ENCODE peak calls at places on chromosome 15, in six cellular contexts. One of them, this sample, is unnamed.
A peak's percentile ranks its signal among the peaks of the same experiment; 100 is the strongest.

GRCh38 chr15:33699691-33700447 is 268.4 kb upstream of the CHRM5 start:
- ATAC-seq in K562: peak; percentile 68
- ATAC-seq in heart left ventricle: no peak
- ATAC-seq in stimulated activated naive CD8-positive, alpha-beta T cell treated with anti-CD3 and anti-CD28 coated beads, Interleukin-15, amount 100 ng/mL, for 72 hours: no peak
- ATAC-seq in activated CD8-positive, alpha-beta T cell treated with anti-CD3 and anti-CD28 coated beads for 36 hours: no peak
- ATAC-seq in natural killer cell: no peak
- ATAC-seq in this sample: no peak

GRCh38 chr15:48617619-48618018 is 27.9 kb downstream of the FBN1 start:
- ATAC-seq in natural killer cell: no peak
- ATAC-seq in activated CD8-positive, alpha-beta T cell treated with anti-CD3 and anti-CD28 coated beads for 36 hours: no peak
- ATAC-seq in K562: no peak
- ATAC-seq in stimulated activated naive CD8-positive, alpha-beta T cell treated with anti-CD3 and anti-CD28 coated beads, Interleukin-15, amount 100 ng/mL, for 72 hours: no peak
- ATAC-seq in heart left ventricle: peak; percentile 65
- ATAC-seq in this sample: no peak

GRCh38 chr15:65991721-65992472 is 122.6 kb downstream of the RAB11A start:
- ATAC-seq in stimulated activated naive CD8-positive, alpha-beta T cell treated with anti-CD3 and anti-CD28 coated beads, Interleukin-15, amount 100 ng/mL, for 72 hours: no peak
- ATAC-seq in natural killer cell: no peak
- ATAC-seq in activated CD8-positive, alpha-beta T cell treated with anti-CD3 and anti-CD28 coated beads for 36 hours: no peak
- ATAC-seq in heart left ventricle: no peak
- ATAC-seq in K562: no peak
- ATAC-seq in this sample: no peak

GRCh38 chr15:81427176-81427575 is 53.2 kb upstream of the TMC3 start:
- ATAC-seq in natural killer cell: no peak
- ATAC-seq in stimulated activated naive CD8-positive, alpha-beta T cell treated with anti-CD3 and anti-CD28 coated beads, Interleukin-15, amount 100 ng/mL, for 72 hours: no peak
- ATAC-seq in K562: no peak
- ATAC-seq in activated CD8-positive, alpha-beta T cell treated with anti-CD3 and anti-CD28 coated beads for 36 hours: no peak
- ATAC-seq in heart left ventricle: no peak
- ATAC-seq in this sample: no peak

GRCh38 chr15:50873935-50874353 is 34.5 kb upstream of the AP4E1 start:
- ATAC-seq in heart left ventricle: no peak
- ATAC-seq in natural killer cell: peak; percentile 88
- ATAC-seq in K562: peak; percentile 67
- ATAC-seq in activated CD8-positive, alpha-beta T cell treated with anti-CD3 and anti-CD28 coated beads for 36 hours: peak; percentile 73
- ATAC-seq in stimulated activated naive CD8-positive, alpha-beta T cell treated with anti-CD3 and anti-CD28 coated beads, Interleukin-15, amount 100 ng/mL, for 72 hours: peak; percentile 81
- ATAC-seq in this sample: peak; percentile 87

GRCh38 chr15:25772500-25772899 is 90.6 kb downstream of the ATP10A start:
- ATAC-seq in activated CD8-positive, alpha-beta T cell treated with anti-CD3 and anti-CD28 coated beads for 36 hours: no peak
- ATAC-seq in K562: no peak
- ATAC-seq in stimulated activated naive CD8-positive, alpha-beta T cell treated with anti-CD3 and anti-CD28 coated beads, Interleukin-15, amount 100 ng/mL, for 72 hours: no peak
- ATAC-seq in heart left ventricle: no peak
- ATAC-seq in natural killer cell: no peak
- ATAC-seq in this sample: no peak

GRCh38 chr15:50594311-50594710 is 47.8 kb upstream of the USP50 start:
- ATAC-seq in natural killer cell: no peak
- ATAC-seq in heart left ventricle: no peak
- ATAC-seq in activated CD8-positive, alpha-beta T cell treated with anti-CD3 and anti-CD28 coated beads for 36 hours: no peak
- ATAC-seq in K562: peak; percentile 75
- ATAC-seq in stimulated activated naive CD8-positive, alpha-beta T cell treated with anti-CD3 and anti-CD28 coated beads, Interleukin-15, amount 100 ng/mL, for 72 hours: no peak
- ATAC-seq in this sample: no peak

GRCh38 chr15:67201136-67201535 is 53.3 kb downstream of the AAGAB start:
- ATAC-seq in K562: no peak
- ATAC-seq in activated CD8-positive, alpha-beta T cell treated with anti-CD3 and anti-CD28 coated beads for 36 hours: no peak
- ATAC-seq in natural killer cell: no peak
- ATAC-seq in heart left ventricle: no peak
- ATAC-seq in stimulated activated naive CD8-positive, alpha-beta T cell treated with anti-CD3 and anti-CD28 coated beads, Interleukin-15, amount 100 ng/mL, for 72 hours: no peak
- ATAC-seq in this sample: no peak

GRCh38 chr15:49731187-49731828 is 110.5 kb downstream of the DTWD1 start:
- ATAC-seq in activated CD8-positive, alpha-beta T cell treated with anti-CD3 and anti-CD28 coated beads for 36 hours: no peak
- ATAC-seq in heart left ventricle: no peak
- ATAC-seq in stimulated activated naive CD8-positive, alpha-beta T cell treated with anti-CD3 and anti-CD28 coated beads, Interleukin-15, amount 100 ng/mL, for 72 hours: no peak
- ATAC-seq in natural killer cell: no peak
- ATAC-seq in K562: peak; percentile 61
- ATAC-seq in this sample: peak; percentile 34

GRCh38 chr15:78455749-78456148 is 17.7 kb downstream of the IREB2 start:
- ATAC-seq in natural killer cell: no peak
- ATAC-seq in stimulated activated naive CD8-positive, alpha-beta T cell treated with anti-CD3 and anti-CD28 coated beads, Interleukin-15, amount 100 ng/mL, for 72 hours: no peak
- ATAC-seq in K562: peak; percentile 77
- ATAC-seq in heart left ventricle: peak; percentile 74
- ATAC-seq in activated CD8-positive, alpha-beta T cell treated with anti-CD3 and anti-CD28 coated beads for 36 hours: no peak
- ATAC-seq in this sample: no peak

GRCh38 chr15:64110945-64111678 is 15.3 kb downstream of the SNX1 start:
- ATAC-seq in stimulated activated naive CD8-positive, alpha-beta T cell treated with anti-CD3 and anti-CD28 coated beads, Interleukin-15, amount 100 ng/mL, for 72 hours: peak; percentile 43
- ATAC-seq in natural killer cell: peak; percentile 79
- ATAC-seq in heart left ventricle: no peak
- ATAC-seq in K562: no peak
- ATAC-seq in activated CD8-positive, alpha-beta T cell treated with anti-CD3 and anti-CD28 coated beads for 36 hours: no peak
- ATAC-seq in this sample: peak; percentile 64

GRCh38 chr15:79952329-79952728 is 18.7 kb downstream of the BCL2A1 start:
- ATAC-seq in natural killer cell: no peak
- ATAC-seq in activated CD8-positive, alpha-beta T cell treated with anti-CD3 and anti-CD28 coated beads for 36 hours: no peak
- ATAC-seq in heart left ventricle: no peak
- ATAC-seq in K562: no peak
- ATAC-seq in stimulated activated naive CD8-positive, alpha-beta T cell treated with anti-CD3 and anti-CD28 coated beads, Interleukin-15, amount 100 ng/mL, for 72 hours: no peak
- ATAC-seq in this sample: no peak

GRCh38 chr15:59762558-59762957 is 73.4 kb upstream of the BNIP2 start:
- ATAC-seq in K562: no peak
- ATAC-seq in activated CD8-positive, alpha-beta T cell treated with anti-CD3 and anti-CD28 coated beads for 36 hours: no peak
- ATAC-seq in stimulated activated naive CD8-positive, alpha-beta T cell treated with anti-CD3 and anti-CD28 coated beads, Interleukin-15, amount 100 ng/mL, for 72 hours: no peak
- ATAC-seq in natural killer cell: no peak
- ATAC-seq in heart left ventricle: no peak
- ATAC-seq in this sample: no peak

GRCh38 chr15:31265871-31266711 is 60.5 kb upstream of the KLF13 start:
- ATAC-seq in natural killer cell: peak; percentile 83
- ATAC-seq in heart left ventricle: no peak
- ATAC-seq in stimulated activated naive CD8-positive, alpha-beta T cell treated with anti-CD3 and anti-CD28 coated beads, Interleukin-15, amount 100 ng/mL, for 72 hours: peak; percentile 80
- ATAC-seq in activated CD8-positive, alpha-beta T cell treated with anti-CD3 and anti-CD28 coated beads for 36 hours: peak; percentile 66
- ATAC-seq in K562: no peak
- ATAC-seq in this sample: peak; percentile 78

GRCh38 chr15:77804210-77804609 is 171.5 kb upstream of the LINGO1 start:
- ATAC-seq in heart left ventricle: no peak
- ATAC-seq in K562: no peak
- ATAC-seq in natural killer cell: no peak
- ATAC-seq in activated CD8-positive, alpha-beta T cell treated with anti-CD3 and anti-CD28 coated beads for 36 hours: no peak
- ATAC-seq in stimulated activated naive CD8-positive, alpha-beta T cell treated with anti-CD3 and anti-CD28 coated beads, Interleukin-15, amount 100 ng/mL, for 72 hours: no peak
- ATAC-seq in this sample: no peak

GRCh38 chr15:53861792-53862191 is 102.3 kb upstream of the WDR72 start:
- ATAC-seq in heart left ventricle: no peak
- ATAC-seq in activated CD8-positive, alpha-beta T cell treated with anti-CD3 and anti-CD28 coated beads for 36 hours: no peak
- ATAC-seq in K562: no peak
- ATAC-seq in stimulated activated naive CD8-positive, alpha-beta T cell treated with anti-CD3 and anti-CD28 coated beads, Interleukin-15, amount 100 ng/mL, for 72 hours: no peak
- ATAC-seq in natural killer cell: no peak
- ATAC-seq in this sample: no peak

GRCh38 chr15:77632760-77633133 is at the start of gene LINGO1:
- ATAC-seq in K562: peak; percentile 42
- ATAC-seq in natural killer cell: peak; percentile 2
- ATAC-seq in heart left ventricle: no peak
- ATAC-seq in activated CD8-positive, alpha-beta T cell treated with anti-CD3 and anti-CD28 coated beads for 36 hours: no peak
- ATAC-seq in stimulated activated naive CD8-positive, alpha-beta T cell treated with anti-CD3 and anti-CD28 coated beads, Interleukin-15, amount 100 ng/mL, for 72 hours: peak; percentile 11
- ATAC-seq in this sample: no peak

GRCh38 chr15:62417444-62417843 is 252.4 kb upstream of the C2CD4B start:
- ATAC-seq in K562: no peak
- ATAC-seq in activated CD8-positive, alpha-beta T cell treated with anti-CD3 and anti-CD28 coated beads for 36 hours: no peak
- ATAC-seq in stimulated activated naive CD8-positive, alpha-beta T cell treated with anti-CD3 and anti-CD28 coated beads, Interleukin-15, amount 100 ng/mL, for 72 hours: no peak
- ATAC-seq in heart left ventricle: no peak
- ATAC-seq in natural killer cell: no peak
- ATAC-seq in this sample: no peak